ENCODE peak calls at places on chromosomes 1 and 21, in ten cellular contexts. One of them, this sample, is unnamed. For H3K36me3 and H3K79me2, the result is how much of the 10 kb centered on the place peaks cover.

GRCh38 chr21:16377120-16377658 is 647.4 kb downstream of the USP25 start:
- DNase-seq in fibroblast of lung: peak
- DNase-seq in neural progenitor cell: no peak
- DNase-seq in endothelial cell of umbilical vein: no peak
- DNase-seq in PC-3: no peak
- DNase-seq in GM23248: no peak
- DNase-seq in Karpas-422: no peak
- DNase-seq in GM23338: no peak
- DNase-seq in mammary epithelial cell: no peak
- DNase-seq in DND-41: peak
- DNase-seq in this sample: no peak

GRCh38 chr1:233025566-233025965 is 75.2 kb downstream of the NTPCR start:
- DNase-seq in PC-3: peak
- DNase-seq in mammary epithelial cell: peak
- DNase-seq in Karpas-422: no peak
- DNase-seq in neural progenitor cell: no peak
- DNase-seq in fibroblast of lung: peak
- DNase-seq in endothelial cell of umbilical vein: no peak
- DNase-seq in GM23248: peak
- DNase-seq in GM23338: peak
- DNase-seq in DND-41: no peak
- DNase-seq in this sample: peak

GRCh38 chr1:180112979-180113650 is 41.6 kb upstream of the QSOX1 start:
- DNase-seq in endothelial cell of umbilical vein: no peak
- DNase-seq in PC-3: no peak
- DNase-seq in GM23248: no peak
- DNase-seq in neural progenitor cell: no peak
- DNase-seq in mammary epithelial cell: no peak
- DNase-seq in fibroblast of lung: no peak
- DNase-seq in Karpas-422: no peak
- DNase-seq in GM23338: no peak
- DNase-seq in DND-41: no peak
- DNase-seq in this sample: no peak

GRCh38 chr1:37294096-37294495 is 180.3 kb upstream of the ZC3H12A start:
- DNase-seq in mammary epithelial cell: no peak
- DNase-seq in fibroblast of lung: no peak
- DNase-seq in GM23248: no peak
- DNase-seq in Karpas-422: no peak
- DNase-seq in DND-41: no peak
- DNase-seq in neural progenitor cell: no peak
- DNase-seq in PC-3: no peak
- DNase-seq in endothelial cell of umbilical vein: no peak
- DNase-seq in GM23338: no peak
- DNase-seq in this sample: no peak

GRCh38 chr1:99266731-99267130 is 2.4 kb downstream of the PLPPR4 start:
- DNase-seq in mammary epithelial cell: no peak
- DNase-seq in neural progenitor cell: no peak
- DNase-seq in endothelial cell of umbilical vein: no peak
- DNase-seq in PC-3: peak
- DNase-seq in Karpas-422: no peak
- DNase-seq in GM23248: peak
- DNase-seq in GM23338: no peak
- DNase-seq in DND-41: no peak
- DNase-seq in fibroblast of lung: peak
- DNase-seq in this sample: no peak

GRCh38 chr1:7770620-7770938 is 517 bp upstream of the VAMP3 start:
- DNase-seq in DND-41: no peak
- DNase-seq in mammary epithelial cell: no peak
- DNase-seq in endothelial cell of umbilical vein: no peak
- DNase-seq in Karpas-422: no peak
- DNase-seq in fibroblast of lung: no peak
- DNase-seq in PC-3: no peak
- DNase-seq in GM23248: no peak
- DNase-seq in neural progenitor cell: no peak
- DNase-seq in GM23338: no peak
- DNase-seq in this sample: no peak

GRCh38 chr1:63122051-63122450 is 200.3 kb upstream of the FOXD3 start:
- DNase-seq in neural progenitor cell: no peak
- DNase-seq in DND-41: no peak
- DNase-seq in GM23248: no peak
- DNase-seq in Karpas-422: no peak
- DNase-seq in PC-3: no peak
- DNase-seq in mammary epithelial cell: no peak
- DNase-seq in endothelial cell of umbilical vein: peak
- DNase-seq in fibroblast of lung: no peak
- DNase-seq in GM23338: no peak
- DNase-seq in this sample: no peak

GRCh38 chr1:50333595-50333974 is 89.7 kb downstream of the DMRTA2 start:
- DNase-seq in GM23338: peak
- DNase-seq in PC-3: peak
- DNase-seq in neural progenitor cell: peak
- DNase-seq in Karpas-422: peak
- DNase-seq in fibroblast of lung: peak
- DNase-seq in endothelial cell of umbilical vein: peak
- DNase-seq in mammary epithelial cell: peak
- DNase-seq in GM23248: peak
- DNase-seq in DND-41: no peak
- DNase-seq in this sample: no peak

GRCh38 chr1:240739139-240739538 is 127.2 kb upstream of the GREM2 start:
- DNase-seq in PC-3: peak
- DNase-seq in GM23338: no peak
- DNase-seq in neural progenitor cell: no peak
- DNase-seq in fibroblast of lung: peak
- DNase-seq in mammary epithelial cell: no peak
- DNase-seq in endothelial cell of umbilical vein: no peak
- DNase-seq in GM23248: peak
- DNase-seq in Karpas-422: no peak
- DNase-seq in DND-41: no peak
- DNase-seq in this sample: no peak

GRCh38 chr1:112260699-112261098 is 135.3 kb upstream of the CTTNBP2NL start:
- DNase-seq in DND-41: no peak
- DNase-seq in GM23338: no peak
- DNase-seq in PC-3: no peak
- DNase-seq in GM23248: no peak
- DNase-seq in mammary epithelial cell: no peak
- DNase-seq in fibroblast of lung: no peak
- DNase-seq in endothelial cell of umbilical vein: no peak
- DNase-seq in Karpas-422: no peak
- DNase-seq in neural progenitor cell: no peak
- DNase-seq in this sample: no peak

GRCh38 chr21:30340714-30341573 is 3.5 kb upstream of the KRTAP27-1 start:
- DNase-seq in GM23338: peak
- DNase-seq in GM23248: peak
- DNase-seq in endothelial cell of umbilical vein: no peak
- DNase-seq in mammary epithelial cell: peak
- DNase-seq in fibroblast of lung: peak
- DNase-seq in Karpas-422: peak
- DNase-seq in PC-3: peak
- DNase-seq in DND-41: peak
- DNase-seq in neural progenitor cell: peak
- DNase-seq in this sample: no peak

GRCh38 chr1:20891091-20891490 is 104.0 kb upstream of the HP1BP3 start:
- DNase-seq in GM23248: peak
- DNase-seq in Karpas-422: no peak
- DNase-seq in PC-3: no peak
- DNase-seq in endothelial cell of umbilical vein: no peak
- DNase-seq in mammary epithelial cell: no peak
- DNase-seq in fibroblast of lung: no peak
- DNase-seq in neural progenitor cell: no peak
- DNase-seq in GM23338: no peak
- DNase-seq in DND-41: no peak
- DNase-seq in this sample: no peak

GRCh38 chr21:39346671-39347327 is 2.1 kb downstream of the HMGN1 start:
- DNase-seq in fibroblast of lung: no peak
- DNase-seq in neural progenitor cell: no peak
- DNase-seq in mammary epithelial cell: peak
- DNase-seq in DND-41: no peak
- DNase-seq in GM23338: no peak
- DNase-seq in GM23248: no peak
- DNase-seq in endothelial cell of umbilical vein: no peak
- DNase-seq in Karpas-422: no peak
- DNase-seq in PC-3: no peak
- DNase-seq in this sample: no peak

GRCh38 chr21:14712121-14712520 is 166.0 kb upstream of the SAMSN1 start:
- DNase-seq in GM23248: no peak
- DNase-seq in Karpas-422: no peak
- DNase-seq in GM23338: no peak
- DNase-seq in fibroblast of lung: no peak
- DNase-seq in DND-41: no peak
- DNase-seq in endothelial cell of umbilical vein: peak
- DNase-seq in mammary epithelial cell: peak
- DNase-seq in neural progenitor cell: no peak
- DNase-seq in PC-3: peak
- DNase-seq in this sample: no peak

GRCh38 chr1:91478693-91479234 is 21.9 kb upstream of the CDC7 start:
- DNase-seq in GM23338: no peak
- DNase-seq in endothelial cell of umbilical vein: peak
- DNase-seq in PC-3: no peak
- DNase-seq in Karpas-422: no peak
- DNase-seq in GM23248: no peak
- DNase-seq in neural progenitor cell: no peak
- DNase-seq in DND-41: no peak
- DNase-seq in fibroblast of lung: peak
- DNase-seq in mammary epithelial cell: no peak
- DNase-seq in this sample: no peak

DNA sequence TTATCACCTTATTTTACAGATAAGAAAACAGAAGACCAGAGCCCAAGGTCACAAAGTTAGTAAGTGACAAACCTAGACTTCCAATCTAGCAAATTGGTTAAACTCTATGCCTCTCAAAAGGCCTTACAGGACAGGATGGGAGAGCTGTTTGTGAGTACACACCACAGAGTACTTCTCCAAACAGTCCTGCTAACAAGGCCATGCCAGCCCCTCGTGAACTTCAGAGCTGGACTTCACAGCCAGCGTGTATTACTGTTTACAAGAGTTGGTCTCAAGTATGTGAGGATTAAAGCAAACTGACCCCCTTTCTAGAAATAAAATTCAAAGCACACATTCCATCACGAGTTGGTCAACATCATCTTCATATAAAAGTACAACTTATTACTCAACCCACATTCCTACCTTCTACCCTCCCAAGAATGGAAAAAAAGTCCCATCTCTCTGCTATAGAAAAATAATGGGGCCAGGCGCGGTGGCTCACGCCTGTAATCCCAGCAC is 19.8 kb upstream of the UBR4 start:
- DNase-seq in mammary epithelial cell: no peak
- DNase-seq in DND-41: no peak
- DNase-seq in GM23248: no peak
- DNase-seq in PC-3: no peak
- DNase-seq in neural progenitor cell: no peak
- DNase-seq in GM23338: no peak
- DNase-seq in Karpas-422: no peak
- DNase-seq in fibroblast of lung: no peak
- DNase-seq in endothelial cell of umbilical vein: no peak
- DNase-seq in this sample: no peak
- H3K36me3 ChIP-seq in mammary epithelial cell: under half
- H3K36me3 ChIP-seq in DND-41: half or more
- H3K36me3 ChIP-seq in GM23248: under half
- H3K36me3 ChIP-seq in PC-3: half or more
- H3K36me3 ChIP-seq in neural progenitor cell: under half
- H3K36me3 ChIP-seq in GM23338: half or more
- H3K36me3 ChIP-seq in Karpas-422: under half
- H3K36me3 ChIP-seq in fibroblast of lung: under half
- H3K36me3 ChIP-seq in endothelial cell of umbilical vein: half or more
- H3K36me3 ChIP-seq in this sample: under half

GRCh38 chr1:42290130-42290529 is 44.9 kb downstream of the FOXJ3 start:
- DNase-seq in DND-41: no peak
- DNase-seq in GM23338: no peak
- DNase-seq in GM23248: peak
- DNase-seq in Karpas-422: no peak
- DNase-seq in PC-3: peak
- DNase-seq in endothelial cell of umbilical vein: no peak
- DNase-seq in neural progenitor cell: no peak
- DNase-seq in fibroblast of lung: peak
- DNase-seq in mammary epithelial cell: peak
- DNase-seq in this sample: no peak
- H3K79me2 ChIP-seq in DND-41: half or more
- H3K79me2 ChIP-seq in GM23338: half or more
- H3K79me2 ChIP-seq in GM23248: half or more
- H3K79me2 ChIP-seq in Karpas-422: half or more
- H3K79me2 ChIP-seq in PC-3: half or more
- H3K79me2 ChIP-seq in endothelial cell of umbilical vein: under half
- H3K79me2 ChIP-seq in neural progenitor cell: half or more
- H3K79me2 ChIP-seq in fibroblast of lung: under half
- H3K79me2 ChIP-seq in mammary epithelial cell: half or more
- H3K79me2 ChIP-seq in this sample: under half

GRCh38 chr1:6426321-6426971 is 1.9 kb downstream of the ESPN start:
- DNase-seq in fibroblast of lung: no peak
- DNase-seq in endothelial cell of umbilical vein: no peak
- DNase-seq in GM23338: no peak
- DNase-seq in DND-41: no peak
- DNase-seq in PC-3: no peak
- DNase-seq in Karpas-422: no peak
- DNase-seq in neural progenitor cell: peak
- DNase-seq in mammary epithelial cell: no peak
- DNase-seq in GM23248: no peak
- DNase-seq in this sample: no peak

GRCh38 chr1:6423321-6423999 is 1.1 kb upstream of the ESPN start:
- DNase-seq in fibroblast of lung: peak
- DNase-seq in PC-3: peak
- DNase-seq in GM23338: peak
- DNase-seq in GM23248: peak
- DNase-seq in DND-41: peak
- DNase-seq in neural progenitor cell: peak
- DNase-seq in endothelial cell of umbilical vein: peak
- DNase-seq in mammary epithelial cell: peak
- DNase-seq in Karpas-422: peak
- DNase-seq in this sample: no peak

GRCh38 chr1:6424000-6424565 is 493 bp upstream of the ESPN start:
- DNase-seq in DND-41: no peak
- DNase-seq in endothelial cell of umbilical vein: no peak
- DNase-seq in GM23338: peak
- DNase-seq in neural progenitor cell: peak
- DNase-seq in PC-3: peak
- DNase-seq in Karpas-422: no peak
- DNase-seq in fibroblast of lung: no peak
- DNase-seq in mammary epithelial cell: no peak
- DNase-seq in GM23248: peak
- DNase-seq in this sample: no peak

GRCh38 chr1:6425671-6426070 is 1.1 kb downstream of the ESPN start:
- DNase-seq in Karpas-422: no peak
- DNase-seq in PC-3: no peak
- DNase-seq in DND-41: no peak
- DNase-seq in mammary epithelial cell: no peak
- DNase-seq in GM23338: no peak
- DNase-seq in endothelial cell of umbilical vein: no peak
- DNase-seq in GM23248: no peak
- DNase-seq in neural progenitor cell: peak
- DNase-seq in fibroblast of lung: no peak
- DNase-seq in this sample: no peak

GRCh38 chr1:6424619-6425593 is at the start of gene ESPN:
- DNase-seq in Karpas-422: no peak
- DNase-seq in neural progenitor cell: peak
- DNase-seq in mammary epithelial cell: no peak
- DNase-seq in PC-3: peak
- DNase-seq in endothelial cell of umbilical vein: no peak
- DNase-seq in GM23248: peak
- DNase-seq in GM23338: peak
- DNase-seq in DND-41: no peak
- DNase-seq in fibroblast of lung: no peak
- DNase-seq in this sample: no peak
- H3K4me2 ChIP-seq in Karpas-422: no peak
- H3K4me2 ChIP-seq in neural progenitor cell: peak
- H3K4me2 ChIP-seq in mammary epithelial cell: peak
- H3K4me2 ChIP-seq in PC-3: peak
- H3K4me2 ChIP-seq in endothelial cell of umbilical vein: peak
- H3K4me2 ChIP-seq in GM23248: no peak
- H3K4me2 ChIP-seq in GM23338: peak
- H3K4me2 ChIP-seq in DND-41: peak
- H3K4me2 ChIP-seq in fibroblast of lung: no peak
- H3K4me2 ChIP-seq in this sample: peak

GRCh38 chr1:110345480-110345879 is 6.3 kb downstream of the RBM15 start:
- DNase-seq in neural progenitor cell: no peak
- DNase-seq in Karpas-422: no peak
- DNase-seq in GM23248: no peak
- DNase-seq in fibroblast of lung: peak
- DNase-seq in GM23338: no peak
- DNase-seq in mammary epithelial cell: no peak
- DNase-seq in PC-3: no peak
- DNase-seq in endothelial cell of umbilical vein: no peak
- DNase-seq in DND-41: no peak
- DNase-seq in this sample: no peak
- H3K36me3 ChIP-seq in neural progenitor cell: under half
- H3K36me3 ChIP-seq in Karpas-422: half or more
- H3K36me3 ChIP-seq in GM23248: under half
- H3K36me3 ChIP-seq in fibroblast of lung: under half
- H3K36me3 ChIP-seq in GM23338: under half
- H3K36me3 ChIP-seq in mammary epithelial cell: under half
- H3K36me3 ChIP-seq in PC-3: half or more
- H3K36me3 ChIP-seq in endothelial cell of umbilical vein: under half
- H3K36me3 ChIP-seq in DND-41: half or more
- H3K36me3 ChIP-seq in this sample: under half

This sample was measured in keratinocyte.